ENCODE peak calls at places on chromosome 16, in ten cellular contexts. V, M, Z, H, D, Q, T, L, I and C are unnamed samples.

GRCh38 chr16:14015948-14016347 is 55.2 kb upstream of the MRTFB start:
- DNase-seq in D (peak), H (peak), Q (peak), M (no peak), Z (no peak), L (no peak), V (no peak), T (peak), I (no peak), C (no peak)

GRCh38 chr16:6966925-6967324 is 365.7 kb upstream of the RBFOX1 start:
- DNase-seq in Q (no peak), I (no peak), L (no peak), D (no peak), T (no peak), Z (no peak), H (no peak), V (no peak), M (no peak), C (no peak)

GRCh38 chr16:58265480-58266052 is 29.3 kb downstream of the PRSS54 start:
- DNase-seq in L (no peak), I (no peak), M (no peak), T (no peak), V (no peak), Q (no peak), H (no peak), D (no peak), Z (no peak), C (no peak)

GRCh38 chr16:66551362-66551761 is 1.0 kb upstream of the CKLF start:
- DNase-seq in H (peak), L (peak), Z (no peak), V (peak), I (peak), M (peak), D (peak), T (no peak), Q (peak), C (no peak)

GRCh38 chr16:82044585-82044911 is 9.5 kb downstream of the HSD17B2 start:
- DNase-seq in T (no peak), V (no peak), L (no peak), I (no peak), H (no peak), Z (no peak), M (no peak), D (no peak), Q (no peak), C (no peak)

GRCh38 chr16:48356633-48357376 is 28.4 kb downstream of the SIAH1 start:
- DNase-seq in Z (no peak), T (no peak), L (no peak), I (no peak), M (no peak), Q (no peak), V (no peak), D (no peak), H (no peak), C (no peak)

GRCh38 chr16:22195695-22196558 is 10.2 kb upstream of the EEF2K start:
- DNase-seq in D (peak), Z (peak), V (peak), M (peak), T (peak), Q (peak), H (peak), I (peak), L (peak), C (no peak)

GRCh38 chr16:85673529-85674417 is 15.0 kb downstream of the GINS2 start:
- DNase-seq in Z (peak), I (no peak), L (no peak), Q (peak), V (no peak), H (no peak), D (peak), T (no peak), M (no peak), C (no peak)

GRCh38 chr16:72927199-72928088 is 120.5 kb downstream of the ZFHX3 start:
- DNase-seq in T (peak), V (no peak), M (no peak), Z (no peak), Q (peak), H (peak), D (peak), I (no peak), L (no peak), C (no peak)

DNA sequence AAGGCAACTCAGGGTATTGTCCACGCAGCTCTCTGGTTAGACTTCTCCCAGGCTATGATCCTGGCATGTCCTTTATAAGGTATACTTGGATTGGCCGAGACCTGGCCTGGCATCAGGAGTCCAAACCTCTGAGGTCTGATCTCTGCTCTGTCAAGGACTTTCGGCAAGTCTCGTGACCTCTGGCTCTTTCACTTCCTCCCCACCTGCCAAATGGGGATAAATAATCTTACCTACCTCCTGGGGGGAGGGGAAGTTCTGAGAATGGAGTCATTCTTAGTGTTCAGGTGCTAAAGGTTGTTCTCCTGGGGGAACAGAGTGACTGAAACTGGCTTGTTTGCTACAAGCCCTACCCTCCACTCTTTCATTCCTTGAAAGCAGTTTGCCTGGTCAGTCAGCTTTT is 7.6 kb downstream of the ATXN1L start:
- DNase-seq in I (no peak), H (no peak), Q (no peak), V (no peak), T (no peak), D (no peak), L (no peak), M (no peak), Z (no peak), C (no peak)
- TF ChIP-seq CTCF in I (no peak), H (no peak), Q (no peak), V (no peak), T (no peak), D (no peak), L (no peak), M (no peak), Z (no peak), C (no peak)

GRCh38 chr16:5058476-5058875 is 7.3 kb downstream of the C16orf89 start:
- DNase-seq in D (no peak), V (peak), M (no peak), H (peak), T (no peak), Z (no peak), L (peak), Q (no peak), I (peak), C (no peak)
- TF ChIP-seq CTCF in D (peak), V (peak), M (no peak), H (no peak), T (no peak), Z (no peak), L (peak), Q (peak), I (peak), C (no peak)

GRCh38 chr16:56269824-56270684 is 78.8 kb downstream of the GNAO1 start:
- DNase-seq in D (peak), V (no peak), T (no peak), L (peak), Q (peak), Z (peak), H (peak), M (no peak), I (no peak), C (no peak)
- TF ChIP-seq CTCF in D (peak), V (no peak), T (no peak), L (peak), Q (peak), Z (no peak), H (no peak), M (no peak), I (no peak), C (no peak)

DNA sequence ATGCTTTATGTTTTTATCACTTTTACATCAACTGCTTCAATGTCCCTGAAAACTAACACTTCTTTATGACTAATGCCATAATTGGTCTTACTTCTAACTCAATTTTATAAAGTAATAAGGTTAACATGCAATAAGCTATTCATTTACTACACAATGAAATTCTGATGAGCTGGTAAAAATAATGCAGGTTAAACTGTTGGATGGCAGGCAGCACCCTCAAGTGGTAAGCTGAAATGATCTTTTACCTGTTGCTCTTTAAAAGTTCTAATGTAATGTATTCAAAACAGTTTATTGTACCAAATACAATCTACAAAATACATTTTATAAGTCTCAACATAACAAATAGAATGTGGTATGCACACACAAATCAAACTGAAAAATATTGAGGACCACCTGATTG is 1280.3 kb downstream of the CDH8 start:
- DNase-seq in Z (no peak), M (no peak), Q (no peak), L (peak), D (peak), I (no peak), T (peak), H (peak), V (no peak), C (no peak)
- TF ChIP-seq CTCF in Z (no peak), M (no peak), Q (no peak), L (no peak), D (peak), I (no peak), T (peak), H (no peak), V (no peak), C (peak)

GRCh38 chr16:67613808-67614207 is 31.1 kb upstream of the CARMIL2 start:
- DNase-seq in M (no peak), I (peak), H (peak), D (no peak), V (no peak), L (no peak), Z (peak), T (peak), Q (no peak), C (no peak)
- TF ChIP-seq CTCF in M (no peak), I (no peak), H (no peak), D (no peak), V (peak), L (no peak), Z (no peak), T (no peak), Q (peak), C (peak)

DNA sequence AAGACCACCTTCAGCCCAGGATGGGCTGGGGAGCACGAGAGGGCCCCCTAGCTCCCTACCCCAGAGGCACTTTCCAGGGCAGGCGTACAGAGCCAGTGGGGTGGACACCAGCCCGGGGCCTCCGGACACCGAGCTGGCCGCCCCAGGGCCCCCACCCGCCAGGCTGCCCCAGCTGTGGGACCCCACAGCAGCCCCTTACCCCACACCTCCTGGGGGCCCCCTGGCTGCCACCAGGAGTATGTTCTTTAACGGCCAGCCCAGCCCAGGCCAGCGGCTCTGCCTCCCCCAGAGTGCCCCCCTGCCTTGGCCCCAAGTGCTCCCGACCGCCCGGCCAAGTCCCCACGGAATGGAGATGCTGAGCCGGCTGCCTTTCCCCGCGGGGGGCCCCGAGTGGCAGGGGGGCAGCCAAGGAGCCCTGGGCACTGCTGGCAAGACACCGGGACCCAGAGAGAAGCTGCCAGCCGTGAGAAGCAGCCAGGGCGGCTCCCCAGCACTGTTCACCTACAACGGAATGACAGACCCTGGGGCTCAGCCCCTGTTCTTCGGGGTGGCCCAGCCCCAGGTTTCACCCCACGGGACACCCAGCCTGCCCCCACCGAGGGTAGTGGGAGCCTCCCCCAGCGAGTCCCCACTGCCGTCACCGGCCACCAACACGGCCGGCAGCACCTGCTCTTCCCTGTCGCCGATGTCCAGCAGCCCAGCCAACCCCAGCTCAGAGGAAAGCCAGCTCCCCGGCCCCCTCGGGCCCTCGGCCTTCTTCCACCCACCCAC is 24.3 kb upstream of the ZFPM1 start:
- DNase-seq in H (no peak), D (no peak), Z (no peak), V (no peak), L (no peak), I (no peak), T (no peak), Q (no peak), M (no peak), C (no peak)
- TF ChIP-seq CTCF in H (no peak), D (no peak), Z (no peak), V (no peak), L (no peak), I (no peak), T (no peak), Q (no peak), M (no peak), C (no peak)

GRCh38 chr16:55647798-55648197 is 8.0 kb upstream of the SLC6A2 start:
- DNase-seq in V (no peak), M (no peak), Z (no peak), L (no peak), I (no peak), Q (no peak), D (no peak), H (no peak), T (no peak), C (no peak)
- TF ChIP-seq CTCF in V (no peak), M (no peak), Z (no peak), L (no peak), I (no peak), Q (no peak), D (peak), H (no peak), T (no peak), C (no peak)

GRCh38 chr16:2966043-2966802 is 2.1 kb downstream of the KREMEN2 start:
- DNase-seq in V (no peak), D (no peak), Z (no peak), T (no peak), L (no peak), H (no peak), I (no peak), M (no peak), Q (no peak), C (no peak)

GRCh38 chr16:2962334-2963073 is 1.6 kb upstream of the KREMEN2 start:
- DNase-seq in H (no peak), T (no peak), M (no peak), L (no peak), Z (no peak), I (no peak), Q (no peak), V (no peak), D (no peak), C (no peak)

GRCh38 chr16:2963611-2964415 is at the start of gene KREMEN2:
- DNase-seq in H (peak), V (peak), T (peak), D (no peak), Z (no peak), M (no peak), I (no peak), Q (no peak), L (peak), C (peak)

GRCh38 chr16:2963074-2963610 is 933 bp upstream of the KREMEN2 start:
- DNase-seq in I (no peak), M (no peak), L (no peak), D (no peak), Q (no peak), V (no peak), T (no peak), Z (no peak), H (no peak), C (no peak)

GRCh38 chr16:2964416-2965223 is 545 bp downstream of the KREMEN2 start:
- DNase-seq in Z (peak), T (peak), M (peak), V (peak), L (peak), H (peak), Q (no peak), D (no peak), I (peak), C (peak)
- TF ChIP-seq CTCF in Z (no peak), T (no peak), M (no peak), V (peak), L (no peak), H (peak), Q (no peak), D (no peak), I (no peak), C (no peak)

DNA sequence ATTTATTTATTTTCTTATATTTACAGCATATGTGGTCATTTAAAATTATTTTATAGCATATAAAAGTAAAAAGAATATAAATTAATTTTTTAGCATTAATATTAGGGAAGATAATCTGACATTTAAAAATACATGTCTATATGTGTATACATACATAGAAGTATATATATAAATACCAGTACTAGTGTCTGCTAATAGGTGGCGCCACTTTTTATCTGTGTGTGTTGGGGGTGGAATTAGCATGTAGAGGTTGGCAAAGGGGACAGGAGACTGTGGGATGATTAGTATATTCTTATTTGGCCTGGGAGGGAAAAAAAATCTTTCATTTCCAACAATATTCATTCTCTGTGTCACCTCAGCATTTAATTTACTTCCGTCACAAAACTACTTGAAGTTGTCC is 359.1 kb downstream of the WWOX start:
- DNase-seq in L (no peak), Q (no peak), T (no peak), Z (no peak), I (no peak), D (no peak), V (no peak), M (no peak), H (no peak), C (no peak)
- TF ChIP-seq CTCF in L (no peak), Q (no peak), T (no peak), Z (no peak), I (peak), D (no peak), V (peak), M (no peak), H (no peak), C (peak)